ENCODE peak calls at places on chromosomes 12 and 14, in five cellular contexts. T is K562, M is SK-N-SH, N is GM12878, S is HepG2. X is an unnamed sample.

GRCh38 chr12:89636054-89636775 is 72.4 kb downstream of the ATP2B1 start:
- DNase-seq in T (no peak), M (no peak), N (no peak), S (no peak), X (no peak)

GRCh38 chr12:108989381-108989780 is 31.5 kb downstream of the SVOP start:
- DNase-seq in T (no peak), M (no peak), N (no peak), S (no peak), X (no peak)

GRCh38 chr12:68530965-68531364 is 79.7 kb upstream of the RAP1B start:
- DNase-seq in T (no peak), M (no peak), N (no peak), S (no peak), X (no peak)

GRCh38 chr12:127455347-127456265 is 811.4 kb upstream of the TMEM132C start:
- DNase-seq in T (no peak), M (peak; percentile 36), N (no peak), S (no peak), X (no peak)

GRCh38 chr12:121050725-121051124 is 11.7 kb upstream of the OASL start:
- DNase-seq in T (no peak), M (no peak), N (no peak), S (no peak), X (no peak)

GRCh38 chr12:76883826-76884225 is 5.0 kb upstream of the CSRP2 start:
- DNase-seq in T (no peak), M (no peak), N (no peak), S (no peak), X (no peak)

GRCh38 chr12:111393700-111394275 is 11.9 kb upstream of the SH2B3 start:
- DNase-seq in T (peak; percentile 43), M (peak; percentile 48), N (no peak), S (no peak), X (no peak)

GRCh38 chr12:111410229-111411186 is 4.8 kb downstream of the SH2B3 start:
- DNase-seq in T (no peak), M (peak; percentile 76), N (no peak), S (no peak), X (no peak)

GRCh38 chr12:111171334-111171733 is 197.6 kb downstream of the PHETA1 start:
- DNase-seq in T (no peak), M (no peak), N (no peak), S (no peak), X (no peak)

GRCh38 chr12:51362747-51363342 is 16.4 kb upstream of the CELA1 start:
- DNase-seq in T (peak; percentile 49), M (no peak), N (no peak), S (no peak), X (no peak)

GRCh38 chr12:3061129-3061857 is 15.9 kb upstream of the TSPAN9 start:
- DNase-seq in T (no peak), M (no peak), N (no peak), S (no peak), X (no peak)

GRCh38 chr14:61581340-61581739 is 114.0 kb upstream of the HIF1A start:
- DNase-seq in T (no peak), M (no peak), N (no peak), S (peak; percentile 80), X (no peak)

GRCh38 chr12:48084841-48085460 is 20.9 kb downstream of the SENP1 start:
- DNase-seq in T (no peak), M (no peak), N (no peak), S (no peak), X (no peak)

GRCh38 chr12:76782440-76782996 is 18.6 kb downstream of the ZDHHC17 start:
- DNase-seq in T (no peak), M (no peak), N (no peak), S (peak; percentile 7), X (no peak)

GRCh38 chr12:30965613-30965985 is 39.1 kb downstream of the TSPAN11 start:
- DNase-seq in T (peak; percentile 22), M (no peak), N (no peak), S (peak; percentile 41), X (peak; percentile 6)

GRCh38 chr12:64890873-64891468 is 66.5 kb downstream of the TBC1D30 start:
- DNase-seq in T (peak; percentile 50), M (peak; percentile 54), N (no peak), S (peak; percentile 61), X (peak; percentile 51)

GRCh38 chr12:28535216-28535615 is 345.0 kb downstream of the CCDC91 start:
- DNase-seq in T (no peak), M (no peak), N (no peak), S (no peak), X (no peak)

GRCh38 chr12:96196781-96197180 is 2.6 kb downstream of the ELK3 start:
- DNase-seq in T (no peak), M (no peak), N (no peak), S (no peak), X (no peak)

GRCh38 chr14:79483989-79484388 is 727.3 kb downstream of the DIO2 start:
- DNase-seq in T (no peak), M (no peak), N (no peak), S (no peak), X (no peak)

GRCh38 chr12:56955631-56956256 is 1.7 kb downstream of the RDH16 start:
- DNase-seq in T (peak; percentile 3), M (no peak), N (no peak), S (no peak), X (no peak)

GRCh38 chr14:96574171-96574632 is 72.0 kb downstream of the PAPOLA start:
- DNase-seq in T (no peak), M (no peak), N (no peak), S (no peak), X (no peak)

GRCh38 chr12:104137175-104137901 is 672 bp downstream of the NFYB start:
- DNase-seq in T (peak; percentile 53), M (peak; percentile 70), N (peak; percentile 7), S (peak; percentile 47), X (no peak)

GRCh38 chr12:4909734-4910501 is at the start of gene KCNA1:
- DNase-seq in T (no peak), M (peak; percentile 31), N (no peak), S (no peak), X (no peak)

GRCh38 chr12:76856018-76856644 is 22.7 kb downstream of the CSRP2 start:
- DNase-seq in T (no peak), M (no peak), N (no peak), S (no peak), X (no peak)

GRCh38 chr12:43579240-43579639 is 27.2 kb upstream of the ADAMTS20 start:
- DNase-seq in T (no peak), M (no peak), N (no peak), S (no peak), X (no peak)

GRCh38 chr14:54108481-54109471 is 152.2 kb upstream of the BMP4 start:
- DNase-seq in T (no peak), M (no peak), N (no peak), S (peak; percentile 96), X (peak; percentile 48)

GRCh38 chr14:20630340-20631022 is 11.0 kb downstream of the OR6S1 start:
- DNase-seq in T (peak; percentile 21), M (no peak), N (no peak), S (peak; percentile 81), X (peak; percentile 84)

GRCh38 chr12:89597770-89598169 is 71.9 kb upstream of the POC1B start:
- DNase-seq in T (no peak), M (no peak), N (peak; percentile 42), S (no peak), X (no peak)

GRCh38 chr12:12087693-12088034 is 16.9 kb downstream of the BCL2L14 start:
- DNase-seq in T (no peak), M (no peak), N (no peak), S (no peak), X (no peak)

GRCh38 chr12:12086331-12086730 is 15.6 kb downstream of the BCL2L14 start:
- DNase-seq in T (no peak), M (no peak), N (no peak), S (no peak), X (no peak)

GRCh38 chr12:12088761-12089160 is 18.0 kb downstream of the BCL2L14 start:
- DNase-seq in T (no peak), M (no peak), N (no peak), S (no peak), X (no peak)

GRCh38 chr12:12088147-12088546 is 17.4 kb downstream of the BCL2L14 start:
- DNase-seq in T (no peak), M (no peak), N (no peak), S (peak; percentile 29), X (no peak)

GRCh38 chr12:12086975-12087692 is 16.4 kb downstream of the BCL2L14 start:
- DNase-seq in T (no peak), M (no peak), N (no peak), S (no peak), X (no peak)
- TF ChIP-seq ZBTB33 in T (no peak), M (no peak), N (no peak), S (no peak), X (no peak)

GRCh38 chr12:112599871-112600270 is 181.1 kb downstream of the PTPN11 start:
- DNase-seq in T (no peak), M (no peak), N (no peak), S (peak; percentile 90), X (no peak)
- TF ChIP-seq SIN3A in T (no peak), M (no peak), N (no peak), S (no peak), X (no peak)

DNA sequence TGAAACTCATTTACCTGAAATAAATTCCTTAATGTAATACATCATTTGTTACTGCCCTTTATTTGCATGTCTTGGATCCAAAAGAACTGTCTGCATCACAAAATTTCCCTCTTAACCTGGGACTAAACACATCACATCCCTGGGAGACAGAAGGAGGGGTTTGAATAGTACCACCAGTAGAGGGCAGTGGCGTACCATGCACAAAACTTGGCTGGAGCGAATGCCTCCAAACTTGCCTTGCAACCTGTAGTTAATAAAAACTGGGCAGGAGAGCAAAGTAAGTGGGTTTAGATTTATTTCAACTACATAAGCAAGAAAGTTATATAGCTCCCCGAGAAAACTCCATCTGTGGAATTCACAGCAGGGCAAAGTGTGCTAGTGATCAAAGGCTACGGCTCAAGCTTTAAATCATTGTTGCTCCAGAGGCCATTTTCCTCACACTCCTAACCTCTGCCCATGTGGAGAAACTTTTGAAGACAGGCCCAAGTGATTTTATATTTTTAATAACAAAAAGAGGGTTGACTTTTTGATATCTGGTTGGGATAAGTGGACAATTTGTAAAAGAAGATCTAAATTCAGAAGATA is 1176.7 kb upstream of the SEL1L start:
- DNase-seq in T (peak; percentile 25), M (peak; percentile 38), N (peak; percentile 8), S (peak; percentile 26), X (peak; percentile 3)
- TF ChIP-seq ZBTB33 in T (no peak), M (no peak), N (no peak), S (no peak), X (no peak)

DNA sequence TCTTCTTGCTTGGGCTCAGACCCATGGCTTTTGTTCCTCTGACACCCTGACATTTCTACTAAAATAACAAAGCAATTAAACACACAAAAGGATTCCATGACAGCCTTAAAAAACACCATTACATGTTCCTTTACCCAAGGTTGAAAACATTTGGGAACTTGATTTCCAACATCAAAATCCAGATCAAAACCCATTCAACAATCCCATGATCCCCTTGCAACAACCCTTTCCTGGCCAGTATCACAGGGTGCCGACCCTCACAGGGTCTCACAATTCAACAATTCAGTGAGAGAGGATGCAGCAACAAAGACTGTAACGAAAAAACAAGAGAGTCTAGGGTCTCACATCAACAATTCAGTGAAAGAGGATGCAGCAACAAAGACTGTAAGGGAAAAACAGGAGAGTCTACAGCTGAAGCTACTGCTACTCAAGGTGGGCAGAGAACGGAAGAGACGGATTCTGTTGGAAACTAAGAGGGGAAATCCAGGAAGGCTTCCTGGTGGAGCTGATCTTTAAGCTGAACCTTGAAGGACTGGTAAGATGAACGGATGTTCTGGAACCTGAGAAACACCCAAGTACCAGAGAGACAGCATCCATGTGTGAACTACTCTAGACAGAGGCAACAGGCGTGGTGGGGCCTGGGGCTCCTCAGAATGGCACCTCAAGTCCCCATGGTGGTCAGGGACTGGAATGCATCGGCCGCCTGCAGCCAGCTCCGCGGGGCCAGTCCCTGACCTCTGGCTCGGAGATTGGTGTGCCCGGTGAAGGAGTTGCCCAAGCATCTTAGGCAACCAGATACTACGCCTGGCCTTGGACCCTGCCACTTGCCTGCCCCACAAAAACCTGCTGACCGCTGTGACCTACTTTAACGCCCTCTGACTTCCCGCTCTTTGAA is 22.7 kb upstream of the ZFP36L1 start:
- DNase-seq in T (no peak), M (peak; percentile 12), N (no peak), S (no peak), X (no peak)
- TF ChIP-seq SIN3A in T (no peak), M (no peak), N (no peak), S (no peak), X (no peak)

X was measured in HCT116.